ENCODE peak calls at places on chromosomes 6 and 20, in five cellular contexts. U is pulmonary artery endothelial cell, O is Caki2, S is fibroblast of gingiva, D is fibroblast of pulmonary artery. X is an unnamed sample.

GRCh38 chr6:14117158-14118090 is at the start of gene CD83:
- DNase-seq in D (peak; percentile 23), O (peak; percentile 67), S (peak; percentile 60), U (no peak), X (peak; percentile 73)

GRCh38 chr6:4093288-4093687 is 14.4 kb upstream of the FAM217A start:
- DNase-seq in D (no peak), S (no peak), U (no peak), O (no peak), X (peak; percentile 18)

GRCh38 chr20:61917459-61917858 is 148.2 kb downstream of the TAF4 start:
- DNase-seq in S (no peak), O (no peak), D (no peak), U (no peak), X (peak; percentile 37)

GRCh38 chr6:27368202-27368601 is 20.4 kb upstream of the ZNF391 start:
- DNase-seq in D (no peak), S (no peak), U (no peak), O (no peak), X (no peak)

GRCh38 chr6:1496836-1497592 is 107.6 kb downstream of the FOXF2 start:
- DNase-seq in S (no peak), D (no peak), O (no peak), U (no peak), X (no peak)

GRCh38 chr6:7624781-7625710 is 35.0 kb downstream of the SNRNP48 start:
- DNase-seq in O (no peak), U (no peak), D (no peak), S (no peak), X (peak; percentile 79)

GRCh38 chr6:85691478-85691877 is 48.8 kb upstream of the SYNCRIP start:
- DNase-seq in S (no peak), U (no peak), O (no peak), D (no peak), X (no peak)

GRCh38 chr6:105507811-105508210 is 104.9 kb upstream of the PREP start:
- DNase-seq in O (no peak), U (no peak), D (no peak), S (no peak), X (no peak)

GRCh38 chr6:81171991-81172740 is 580.3 kb downstream of the TENT5A start:
- DNase-seq in D (peak; percentile 67), S (peak; percentile 76), U (no peak), O (peak; percentile 1), X (no peak)

GRCh38 chr20:10447028-10447427 is 11.9 kb downstream of the SLX4IP start:
- DNase-seq in O (peak; percentile 47), D (peak; percentile 62), S (peak; percentile 71), U (no peak), X (peak; percentile 72)

GRCh38 chr20:51958636-51959542 is 156.6 kb upstream of the SALL4 start:
- DNase-seq in S (peak; percentile 62), O (no peak), U (peak; percentile 53), D (peak; percentile 38), X (peak; percentile 33)